ENCODE peak calls at places on chromosomes 4 and X, in five cellular contexts. C is AG10803; Y is left lung; D is fibroblast of pulmonary artery; I is stimulated activated CD4-positive, alpha-beta T cell treated with anti-CD3 and anti-CD28 coated beads, Interleukin-1b, Interleukin-23, amount 100 ng/mL, for 48 hours. R is an unnamed sample.
A peak's percentile ranks its signal among the peaks of the same experiment; 100 is the strongest.

GRCh38 chrX:134670241-134670811 is 12.1 kb upstream of the PLAC1 start:
- DNase-seq in I (no peak), D (peak; percentile 63), C (peak; percentile 92), Y (no peak), R (peak; percentile 91)

GRCh38 chr4:156999175-156999517 is 27.5 kb upstream of the PDGFC start:
- DNase-seq in C (peak; percentile 99), D (peak; percentile 100), I (no peak), Y (no peak), R (peak; percentile 99)

GRCh38 chr4:4585012-4585670 is 43.3 kb upstream of the STX18 start:
- DNase-seq in C (peak; percentile 94), I (no peak), D (peak; percentile 64), Y (no peak), R (peak; percentile 92)

GRCh38 chr4:188254211-188254610 is 115.0 kb downstream of the TRIML1 start:
- DNase-seq in I (no peak), C (no peak), Y (no peak), D (no peak), R (no peak)

GRCh38 chrX:2389324-2389723 is 111.5 kb downstream of the DHRSX start:
- DNase-seq in Y (no peak), I (no peak), D (no peak), C (no peak), R (no peak)

GRCh38 chrX:129705377-129705925 is 33.3 kb upstream of the XPNPEP2 start:
- DNase-seq in Y (no peak), C (no peak), D (no peak), I (no peak), R (no peak)

GRCh38 chr4:74168841-74169240 is 10.9 kb downstream of the MTHFD2L start:
- DNase-seq in C (no peak), I (no peak), Y (no peak), D (no peak), R (no peak)

GRCh38 chrX:68083510-68083909 is 349.8 kb downstream of the OPHN1 start:
- DNase-seq in C (peak; percentile 74), I (no peak), Y (no peak), D (peak; percentile 52), R (peak; percentile 47)

GRCh38 chrX:19097553-19097952 is 24.7 kb downstream of the ADGRG2 start:
- DNase-seq in C (no peak), I (no peak), D (no peak), Y (no peak), R (no peak)

GRCh38 chr4:46123872-46124755 is at the start of gene GABRG1:
- DNase-seq in I (no peak), Y (no peak), D (no peak), C (no peak), R (no peak)

GRCh38 chrX:97057349-97057909 is 173.7 kb downstream of the RPA4 start:
- DNase-seq in D (no peak), Y (no peak), I (no peak), C (no peak), R (no peak)

R was measured in EH.